ENCODE peak calls at places on chromosomes 2 and 18, in ten cellular contexts. One of them, this sample, is unnamed.
A peak's percentile ranks its signal among the peaks of the same experiment; 100 is the strongest.

GRCh38 chr2:158502984-158503383 is 46.2 kb downstream of the PKP4 start:
- DNase-seq in effector CD4-positive, alpha-beta T cell: no peak
- DNase-seq in SK-MEL-5: no peak
- DNase-seq in NCI-H1105: no peak
- DNase-seq in M059J: peak; percentile 47
- DNase-seq in cardiac fibroblast: peak; percentile 61
- DNase-seq in NCI-H524: no peak
- DNase-seq in AG08396: peak; percentile 42
- DNase-seq in T-cell: no peak
- DNase-seq in naive thymus-derived CD8-positive, alpha-beta T cell: no peak
- DNase-seq in this sample: no peak

GRCh38 chr2:107324166-107324565 is 438.2 kb upstream of the ST6GAL2 start:
- DNase-seq in cardiac fibroblast: no peak
- DNase-seq in NCI-H524: peak; percentile 59
- DNase-seq in NCI-H1105: no peak
- DNase-seq in T-cell: no peak
- DNase-seq in SK-MEL-5: no peak
- DNase-seq in naive thymus-derived CD8-positive, alpha-beta T cell: no peak
- DNase-seq in AG08396: no peak
- DNase-seq in effector CD4-positive, alpha-beta T cell: no peak
- DNase-seq in M059J: no peak
- DNase-seq in this sample: no peak

GRCh38 chr2:145874466-145874865 is 1354.5 kb upstream of the ZEB2 start:
- DNase-seq in effector CD4-positive, alpha-beta T cell: no peak
- DNase-seq in T-cell: no peak
- DNase-seq in SK-MEL-5: no peak
- DNase-seq in AG08396: peak; percentile 33
- DNase-seq in NCI-H524: no peak
- DNase-seq in cardiac fibroblast: peak; percentile 80
- DNase-seq in naive thymus-derived CD8-positive, alpha-beta T cell: no peak
- DNase-seq in M059J: peak; percentile 8
- DNase-seq in NCI-H1105: no peak
- DNase-seq in this sample: no peak

GRCh38 chr2:172995323-172996244 is 80.1 kb upstream of the MAP3K20 start:
- DNase-seq in effector CD4-positive, alpha-beta T cell: no peak
- DNase-seq in NCI-H524: no peak
- DNase-seq in cardiac fibroblast: peak; percentile 85
- DNase-seq in M059J: peak; percentile 84
- DNase-seq in T-cell: no peak
- DNase-seq in naive thymus-derived CD8-positive, alpha-beta T cell: no peak
- DNase-seq in AG08396: peak; percentile 66
- DNase-seq in NCI-H1105: no peak
- DNase-seq in SK-MEL-5: peak; percentile 13
- DNase-seq in this sample: no peak

GRCh38 chr2:53235836-53236582 is 531.6 kb upstream of the CHAC2 start:
- DNase-seq in T-cell: no peak
- DNase-seq in SK-MEL-5: no peak
- DNase-seq in naive thymus-derived CD8-positive, alpha-beta T cell: no peak
- DNase-seq in AG08396: no peak
- DNase-seq in M059J: peak; percentile 40
- DNase-seq in NCI-H1105: no peak
- DNase-seq in cardiac fibroblast: no peak
- DNase-seq in effector CD4-positive, alpha-beta T cell: no peak
- DNase-seq in NCI-H524: no peak
- DNase-seq in this sample: no peak

GRCh38 chr2:219003267-219003634 is 10.0 kb upstream of the CRYBA2 start:
- DNase-seq in effector CD4-positive, alpha-beta T cell: no peak
- DNase-seq in NCI-H1105: no peak
- DNase-seq in cardiac fibroblast: no peak
- DNase-seq in SK-MEL-5: no peak
- DNase-seq in AG08396: no peak
- DNase-seq in M059J: no peak
- DNase-seq in T-cell: no peak
- DNase-seq in naive thymus-derived CD8-positive, alpha-beta T cell: no peak
- DNase-seq in NCI-H524: no peak
- DNase-seq in this sample: no peak

GRCh38 chr2:112621792-112622527 is 23.8 kb upstream of the SLC20A1 start:
- DNase-seq in cardiac fibroblast: peak; percentile 72
- DNase-seq in AG08396: no peak
- DNase-seq in naive thymus-derived CD8-positive, alpha-beta T cell: no peak
- DNase-seq in SK-MEL-5: no peak
- DNase-seq in NCI-H524: no peak
- DNase-seq in NCI-H1105: no peak
- DNase-seq in M059J: peak; percentile 85
- DNase-seq in T-cell: no peak
- DNase-seq in effector CD4-positive, alpha-beta T cell: no peak
- DNase-seq in this sample: no peak

GRCh38 chr2:219358170-219359075 is 25.9 kb upstream of the RESP18 start:
- DNase-seq in naive thymus-derived CD8-positive, alpha-beta T cell: no peak
- DNase-seq in M059J: no peak
- DNase-seq in effector CD4-positive, alpha-beta T cell: no peak
- DNase-seq in cardiac fibroblast: no peak
- DNase-seq in AG08396: no peak
- DNase-seq in SK-MEL-5: no peak
- DNase-seq in T-cell: no peak
- DNase-seq in NCI-H524: peak; percentile 43
- DNase-seq in NCI-H1105: peak; percentile 10
- DNase-seq in this sample: no peak

GRCh38 chr2:9630001-9630749 is 622 bp downstream of the YWHAQ start:
- DNase-seq in effector CD4-positive, alpha-beta T cell: peak; percentile 59
- DNase-seq in T-cell: peak; percentile 57
- DNase-seq in NCI-H524: peak; percentile 67
- DNase-seq in naive thymus-derived CD8-positive, alpha-beta T cell: peak; percentile 58
- DNase-seq in NCI-H1105: peak; percentile 70
- DNase-seq in M059J: peak; percentile 65
- DNase-seq in AG08396: peak; percentile 72
- DNase-seq in SK-MEL-5: peak; percentile 74
- DNase-seq in cardiac fibroblast: peak; percentile 67
- DNase-seq in this sample: peak; percentile 56

GRCh38 chr2:54535599-54536195 is 79.6 kb downstream of the SPTBN1 start:
- DNase-seq in NCI-H1105: no peak
- DNase-seq in AG08396: no peak
- DNase-seq in SK-MEL-5: no peak
- DNase-seq in cardiac fibroblast: no peak
- DNase-seq in NCI-H524: no peak
- DNase-seq in T-cell: no peak
- DNase-seq in M059J: no peak
- DNase-seq in naive thymus-derived CD8-positive, alpha-beta T cell: no peak
- DNase-seq in effector CD4-positive, alpha-beta T cell: no peak
- DNase-seq in this sample: no peak

GRCh38 chr2:38438133-38438532 is 61.1 kb upstream of the ATL2 start:
- DNase-seq in AG08396: no peak
- DNase-seq in SK-MEL-5: peak; percentile 89
- DNase-seq in M059J: no peak
- DNase-seq in effector CD4-positive, alpha-beta T cell: no peak
- DNase-seq in cardiac fibroblast: no peak
- DNase-seq in naive thymus-derived CD8-positive, alpha-beta T cell: no peak
- DNase-seq in NCI-H1105: no peak
- DNase-seq in T-cell: no peak
- DNase-seq in NCI-H524: no peak
- DNase-seq in this sample: peak; percentile 13

GRCh38 chr2:190585000-190585678 is 50.6 kb upstream of the NEMP2 start:
- DNase-seq in cardiac fibroblast: no peak
- DNase-seq in naive thymus-derived CD8-positive, alpha-beta T cell: no peak
- DNase-seq in NCI-H1105: no peak
- DNase-seq in effector CD4-positive, alpha-beta T cell: no peak
- DNase-seq in AG08396: no peak
- DNase-seq in M059J: no peak
- DNase-seq in NCI-H524: no peak
- DNase-seq in T-cell: no peak
- DNase-seq in SK-MEL-5: no peak
- DNase-seq in this sample: no peak

GRCh38 chr2:232333361-232334135 is 45.0 kb upstream of the ALPP start:
- DNase-seq in NCI-H524: peak; percentile 23
- DNase-seq in AG08396: no peak
- DNase-seq in effector CD4-positive, alpha-beta T cell: no peak
- DNase-seq in SK-MEL-5: peak; percentile 43
- DNase-seq in NCI-H1105: no peak
- DNase-seq in T-cell: no peak
- DNase-seq in naive thymus-derived CD8-positive, alpha-beta T cell: no peak
- DNase-seq in cardiac fibroblast: peak; percentile 12
- DNase-seq in M059J: no peak
- DNase-seq in this sample: no peak

GRCh38 chr2:109373791-109374547 is 239.8 kb downstream of the SEPTIN10 start:
- DNase-seq in T-cell: no peak
- DNase-seq in M059J: no peak
- DNase-seq in AG08396: no peak
- DNase-seq in NCI-H524: no peak
- DNase-seq in NCI-H1105: no peak
- DNase-seq in effector CD4-positive, alpha-beta T cell: no peak
- DNase-seq in naive thymus-derived CD8-positive, alpha-beta T cell: no peak
- DNase-seq in cardiac fibroblast: no peak
- DNase-seq in SK-MEL-5: no peak
- DNase-seq in this sample: no peak

GRCh38 chr18:76518543-76519155 is 23.6 kb upstream of the ZNF516 start:
- DNase-seq in NCI-H1105: no peak
- DNase-seq in NCI-H524: peak; percentile 77
- DNase-seq in effector CD4-positive, alpha-beta T cell: no peak
- DNase-seq in T-cell: no peak
- DNase-seq in M059J: no peak
- DNase-seq in SK-MEL-5: no peak
- DNase-seq in AG08396: peak; percentile 44
- DNase-seq in naive thymus-derived CD8-positive, alpha-beta T cell: no peak
- DNase-seq in cardiac fibroblast: peak; percentile 38
- DNase-seq in this sample: peak; percentile 33

GRCh38 chr2:24317491-24317920 is 42.8 kb downstream of the ITSN2 start:
- DNase-seq in NCI-H524: peak; percentile 75
- DNase-seq in NCI-H1105: no peak
- DNase-seq in M059J: peak; percentile 26
- DNase-seq in naive thymus-derived CD8-positive, alpha-beta T cell: no peak
- DNase-seq in cardiac fibroblast: no peak
- DNase-seq in SK-MEL-5: no peak
- DNase-seq in effector CD4-positive, alpha-beta T cell: no peak
- DNase-seq in AG08396: no peak
- DNase-seq in T-cell: no peak
- DNase-seq in this sample: no peak

GRCh38 chr2:120343433-120344105 is 2.4 kb upstream of the INHBB start:
- DNase-seq in M059J: peak; percentile 74
- DNase-seq in effector CD4-positive, alpha-beta T cell: peak; percentile 31
- DNase-seq in SK-MEL-5: peak; percentile 67
- DNase-seq in naive thymus-derived CD8-positive, alpha-beta T cell: peak; percentile 19
- DNase-seq in AG08396: peak; percentile 91
- DNase-seq in NCI-H1105: peak; percentile 73
- DNase-seq in cardiac fibroblast: peak; percentile 70
- DNase-seq in NCI-H524: peak; percentile 66
- DNase-seq in T-cell: peak; percentile 32
- DNase-seq in this sample: peak; percentile 60

GRCh38 chr2:189297446-189297845 is 117.9 kb upstream of the COL5A2 start:
- DNase-seq in AG08396: no peak
- DNase-seq in M059J: peak; percentile 78
- DNase-seq in T-cell: no peak
- DNase-seq in NCI-H524: no peak
- DNase-seq in effector CD4-positive, alpha-beta T cell: no peak
- DNase-seq in naive thymus-derived CD8-positive, alpha-beta T cell: no peak
- DNase-seq in NCI-H1105: no peak
- DNase-seq in SK-MEL-5: no peak
- DNase-seq in cardiac fibroblast: peak; percentile 78
- DNase-seq in this sample: no peak

GRCh38 chr2:236871500-236872001 is 214.1 kb upstream of the COPS8 start:
- DNase-seq in NCI-H524: peak; percentile 59
- DNase-seq in T-cell: no peak
- DNase-seq in AG08396: peak; percentile 76
- DNase-seq in NCI-H1105: no peak
- DNase-seq in M059J: peak; percentile 96
- DNase-seq in effector CD4-positive, alpha-beta T cell: no peak
- DNase-seq in naive thymus-derived CD8-positive, alpha-beta T cell: no peak
- DNase-seq in SK-MEL-5: no peak
- DNase-seq in cardiac fibroblast: peak; percentile 95
- DNase-seq in this sample: peak; percentile 13

GRCh38 chr2:71602115-71602495 is 148.7 kb downstream of the DYSF start:
- DNase-seq in effector CD4-positive, alpha-beta T cell: no peak
- DNase-seq in SK-MEL-5: no peak
- DNase-seq in NCI-H524: no peak
- DNase-seq in M059J: no peak
- DNase-seq in naive thymus-derived CD8-positive, alpha-beta T cell: no peak
- DNase-seq in AG08396: no peak
- DNase-seq in T-cell: no peak
- DNase-seq in cardiac fibroblast: no peak
- DNase-seq in NCI-H1105: no peak
- DNase-seq in this sample: no peak

GRCh38 chr18:79642626-79643025 is 37.0 kb upstream of the CTDP1 start:
- DNase-seq in AG08396: no peak
- DNase-seq in NCI-H524: no peak
- DNase-seq in SK-MEL-5: no peak
- DNase-seq in cardiac fibroblast: peak; percentile 31
- DNase-seq in effector CD4-positive, alpha-beta T cell: no peak
- DNase-seq in NCI-H1105: no peak
- DNase-seq in naive thymus-derived CD8-positive, alpha-beta T cell: no peak
- DNase-seq in M059J: no peak
- DNase-seq in T-cell: no peak
- DNase-seq in this sample: no peak

GRCh38 chr2:182456784-182457183 is 29.9 kb upstream of the PDE1A start:
- DNase-seq in AG08396: peak; percentile 17
- DNase-seq in SK-MEL-5: no peak
- DNase-seq in effector CD4-positive, alpha-beta T cell: no peak
- DNase-seq in NCI-H1105: no peak
- DNase-seq in NCI-H524: no peak
- DNase-seq in cardiac fibroblast: peak; percentile 15
- DNase-seq in naive thymus-derived CD8-positive, alpha-beta T cell: no peak
- DNase-seq in M059J: peak; percentile 36
- DNase-seq in T-cell: no peak
- DNase-seq in this sample: no peak

GRCh38 chr18:62720048-62720447 is 4.7 kb downstream of the PHLPP1 start:
- DNase-seq in AG08396: no peak
- DNase-seq in M059J: no peak
- DNase-seq in NCI-H1105: no peak
- DNase-seq in cardiac fibroblast: no peak
- DNase-seq in NCI-H524: no peak
- DNase-seq in effector CD4-positive, alpha-beta T cell: no peak
- DNase-seq in naive thymus-derived CD8-positive, alpha-beta T cell: no peak
- DNase-seq in T-cell: no peak
- DNase-seq in SK-MEL-5: no peak
- DNase-seq in this sample: no peak

GRCh38 chr18:28439870-28440269 is 262.9 kb upstream of the CDH2 start:
- DNase-seq in cardiac fibroblast: no peak
- DNase-seq in M059J: peak; percentile 20
- DNase-seq in NCI-H524: no peak
- DNase-seq in NCI-H1105: no peak
- DNase-seq in effector CD4-positive, alpha-beta T cell: no peak
- DNase-seq in T-cell: no peak
- DNase-seq in AG08396: no peak
- DNase-seq in naive thymus-derived CD8-positive, alpha-beta T cell: no peak
- DNase-seq in SK-MEL-5: no peak
- DNase-seq in this sample: no peak

GRCh38 chr2:58532641-58533040 is 291.5 kb upstream of the FANCL start:
- DNase-seq in M059J: no peak
- DNase-seq in NCI-H524: no peak
- DNase-seq in cardiac fibroblast: no peak
- DNase-seq in T-cell: no peak
- DNase-seq in naive thymus-derived CD8-positive, alpha-beta T cell: no peak
- DNase-seq in NCI-H1105: no peak
- DNase-seq in SK-MEL-5: no peak
- DNase-seq in effector CD4-positive, alpha-beta T cell: no peak
- DNase-seq in AG08396: no peak
- DNase-seq in this sample: no peak

GRCh38 chr18:11489266-11489899 is 120.0 kb upstream of the SLC35G4 start:
- DNase-seq in NCI-H524: peak; percentile 22
- DNase-seq in naive thymus-derived CD8-positive, alpha-beta T cell: no peak
- DNase-seq in NCI-H1105: no peak
- DNase-seq in T-cell: no peak
- DNase-seq in effector CD4-positive, alpha-beta T cell: no peak
- DNase-seq in SK-MEL-5: no peak
- DNase-seq in M059J: no peak
- DNase-seq in cardiac fibroblast: no peak
- DNase-seq in AG08396: no peak
- DNase-seq in this sample: no peak

GRCh38 chr18:58051765-58052460 is 7.9 kb downstream of the NEDD4L start:
- DNase-seq in SK-MEL-5: peak; percentile 58
- DNase-seq in T-cell: no peak
- DNase-seq in naive thymus-derived CD8-positive, alpha-beta T cell: no peak
- DNase-seq in effector CD4-positive, alpha-beta T cell: no peak
- DNase-seq in M059J: peak; percentile 50
- DNase-seq in AG08396: no peak
- DNase-seq in NCI-H524: peak; percentile 24
- DNase-seq in NCI-H1105: no peak
- DNase-seq in cardiac fibroblast: peak; percentile 41
- DNase-seq in this sample: no peak

GRCh38 chr2:96811916-96812315 is 4.2 kb upstream of the CNNM3 start:
- DNase-seq in naive thymus-derived CD8-positive, alpha-beta T cell: no peak
- DNase-seq in SK-MEL-5: no peak
- DNase-seq in effector CD4-positive, alpha-beta T cell: no peak
- DNase-seq in NCI-H1105: no peak
- DNase-seq in AG08396: peak; percentile 70
- DNase-seq in NCI-H524: no peak
- DNase-seq in T-cell: no peak
- DNase-seq in cardiac fibroblast: peak; percentile 82
- DNase-seq in M059J: no peak
- DNase-seq in this sample: no peak